ENCODE peak calls at places on chromosomes 12 and 14, in seven cellular contexts. Z is lung; W is upper lobe of left lung; D is CD4-positive, alpha-beta memory T cell; R is left ventricle myocardium inferior; A is mucosa of descending colon; F is vagina. O is an unnamed sample. For H3K4me1 and H3K36me3, the result is how much of the 10 kb centered on the place peaks cover.

GRCh38 chr14:86625637-86626036 is 1095.7 kb downstream of the FLRT2 start:
- DNase-seq in Z (no peak), W (no peak), D (no peak), R (no peak), A (no peak), F (no peak), O (no peak)

GRCh38 chr14:99258341-99258781 is 13.6 kb downstream of the BCL11B start:
- DNase-seq in Z (no peak), W (no peak), D (peak), R (no peak), A (no peak), F (no peak), O (no peak)

GRCh38 chr14:34781242-34781641 is 66.8 kb upstream of the CFL2 start:
- DNase-seq in Z (no peak), W (no peak), D (no peak), R (no peak), A (no peak), F (no peak), O (no peak)

GRCh38 chr14:77498120-77498979 is at the start of gene ISM2:
- DNase-seq in Z (no peak), W (peak), D (peak), R (peak), A (no peak), F (no peak), O (peak)

GRCh38 chr14:37625597-37626595 is 30.5 kb downstream of the TTC6 start:
- DNase-seq in Z (no peak), W (no peak), D (no peak), R (no peak), A (no peak), F (no peak), O (no peak)

GRCh38 chr12:124738636-124739467 is 124.8 kb downstream of the SCARB1 start:
- DNase-seq in Z (no peak), W (no peak), D (no peak), R (no peak), A (no peak), F (no peak), O (peak)

GRCh38 chr12:25800101-25800500 is 158.4 kb upstream of the RASSF8 start:
- DNase-seq in Z (no peak), W (no peak), D (no peak), R (no peak), A (no peak), F (no peak), O (peak)

GRCh38 chr14:62304172-62304571 is 542.0 kb downstream of the SNAPC1 start:
- DNase-seq in Z (no peak), W (no peak), D (no peak), R (no peak), A (no peak), F (no peak), O (no peak)

GRCh38 chr12:2346405-2346804 is 293.6 kb downstream of the CACNA1C start:
- DNase-seq in Z (no peak), W (no peak), D (no peak), R (no peak), A (no peak), F (no peak), O (no peak)

GRCh38 chr12:31962076-31962475 is 2.9 kb downstream of the RESF1 start:
- DNase-seq in Z (no peak), W (no peak), D (no peak), R (no peak), A (no peak), F (no peak), O (no peak)

GRCh38 chr12:113071427-113072112 is 15.0 kb downstream of the DTX1 start:
- DNase-seq in Z (no peak), W (peak), D (no peak), R (no peak), A (no peak), F (no peak), O (no peak)

GRCh38 chr12:3083949-3084348 is 6.8 kb downstream of the TSPAN9 start:
- DNase-seq in Z (no peak), W (no peak), D (no peak), R (no peak), A (no peak), F (no peak), O (no peak)

GRCh38 chr12:40117818-40118217 is 11.9 kb upstream of the SLC2A13 start:
- DNase-seq in Z (no peak), W (no peak), D (no peak), R (no peak), A (no peak), F (no peak), O (no peak)

GRCh38 chr14:59208224-59208814 is 19.9 kb downstream of the DAAM1 start:
- DNase-seq in Z (no peak), W (no peak), D (no peak), R (no peak), A (no peak), F (no peak), O (no peak)

GRCh38 chr12:28021704-28022103 is 49.2 kb upstream of the PTHLH start:
- DNase-seq in Z (no peak), W (no peak), D (no peak), R (no peak), A (no peak), F (no peak), O (no peak)

GRCh38 chr12:59056931-59057330 is 136.6 kb upstream of the LRIG3 start:
- DNase-seq in Z (no peak), W (no peak), D (no peak), R (no peak), A (no peak), F (no peak), O (no peak)

GRCh38 chr14:78010688-78011087 is 159.5 kb upstream of the NRXN3 start:
- DNase-seq in Z (peak), W (no peak), D (no peak), R (no peak), A (no peak), F (no peak), O (no peak)

GRCh38 chr12:123532021-123532420 is 1.5 kb downstream of the RILPL1 start:
- DNase-seq in Z (no peak), W (no peak), D (no peak), R (no peak), A (no peak), F (no peak), O (no peak)

GRCh38 chr14:68910540-68910939 is 68.6 kb downstream of the ACTN1 start:
- DNase-seq in Z (no peak), W (no peak), D (no peak), R (no peak), A (no peak), F (no peak), O (no peak)

GRCh38 chr14:94025720-94026119 is 420 bp upstream of the OTUB2 start:
- DNase-seq in Z (no peak), W (no peak), D (no peak), R (no peak), A (no peak), F (no peak), O (no peak)
- H3K4me1 ChIP-seq in Z (under half), W (under half), D (under half), R (under half), A (under half), F (under half), O (under half)

DNA sequence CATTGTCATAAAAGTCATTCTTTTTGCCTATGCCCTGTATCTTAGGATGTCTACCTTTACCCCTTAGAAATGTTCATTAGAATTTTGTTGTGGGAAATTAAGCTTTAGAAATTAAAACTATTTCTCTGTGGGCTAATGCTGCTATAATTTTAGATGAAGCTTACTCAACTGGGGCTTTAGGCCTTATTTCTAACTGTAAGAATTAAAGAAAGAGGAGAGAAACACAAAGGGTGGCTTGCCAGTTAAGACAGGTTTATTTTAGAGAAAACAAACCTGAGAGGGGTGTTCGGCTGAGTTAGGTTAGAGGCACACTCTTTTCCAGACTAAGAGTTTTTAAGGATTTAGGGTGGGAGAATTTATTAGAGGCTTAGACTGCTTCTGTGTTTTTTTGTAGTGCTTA is 6.4 kb downstream of the TRIP11 start:
- DNase-seq in Z (no peak), W (no peak), D (no peak), R (no peak), A (no peak), F (no peak), O (no peak)
- H3K4me3 ChIP-seq in Z (no peak), W (no peak), D (no peak), R (no peak), A (no peak), F (no peak), O (no peak)

GRCh38 chr12:131911851-131912525 is 17.1 kb upstream of the PUS1 start:
- DNase-seq in Z (no peak), W (peak), D (no peak), R (no peak), A (no peak), F (no peak), O (no peak)
- H3K36me3 ChIP-seq in Z (under half), W (half or more), D (under half), R (half or more), A (under half), F (half or more), O (under half)

DNA sequence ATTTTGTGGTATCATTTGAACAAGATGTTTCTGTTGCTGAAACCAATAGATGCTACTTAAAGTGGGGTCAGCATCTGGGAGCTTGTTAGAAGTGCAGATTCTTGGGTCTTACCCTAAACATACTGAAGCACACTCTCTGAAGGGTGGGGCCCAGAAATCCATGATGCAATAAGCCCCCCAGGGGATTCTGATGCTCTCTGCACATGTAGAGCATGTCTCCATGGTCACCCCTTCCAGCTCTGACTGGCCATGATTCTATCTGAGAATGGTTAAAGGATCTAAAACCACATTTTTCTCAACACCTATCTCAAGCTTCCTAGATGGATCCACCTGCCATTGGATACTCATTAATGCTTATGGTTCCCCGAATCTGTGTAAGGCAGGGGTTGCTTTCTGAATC is 20.4 kb downstream of the JDP2 start:
- DNase-seq in Z (no peak), W (no peak), D (no peak), R (no peak), A (no peak), F (no peak), O (no peak)
- H3K4me1 ChIP-seq in Z (under half), W (under half), D (under half), R (half or more), A (under half), F (half or more), O (under half)

DNA sequence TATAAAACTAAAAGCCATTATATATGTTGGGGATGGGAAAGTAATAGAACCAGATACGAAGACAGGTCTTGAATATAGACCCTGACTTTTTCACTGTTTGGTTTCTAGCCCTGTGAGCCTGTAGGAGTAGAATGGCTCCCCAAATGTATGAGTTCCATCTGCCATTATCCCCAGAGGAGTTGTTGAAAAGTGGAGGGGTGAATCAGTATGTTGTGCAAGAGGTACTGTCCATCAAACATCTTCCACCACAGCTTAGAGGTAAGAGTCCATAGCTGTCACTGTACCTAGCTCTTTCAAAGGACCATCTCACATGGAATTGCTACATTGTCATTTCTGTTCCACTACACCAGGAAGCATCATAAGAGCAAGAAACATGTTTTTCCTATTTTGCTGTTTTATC is 1.1 kb downstream of the NCAPD2 start:
- DNase-seq in Z (no peak), W (no peak), D (no peak), R (no peak), A (no peak), F (no peak), O (no peak)
- H3K4me3 ChIP-seq in Z (no peak), W (no peak), D (peak), R (peak), A (no peak), F (no peak), O (peak)

DNA sequence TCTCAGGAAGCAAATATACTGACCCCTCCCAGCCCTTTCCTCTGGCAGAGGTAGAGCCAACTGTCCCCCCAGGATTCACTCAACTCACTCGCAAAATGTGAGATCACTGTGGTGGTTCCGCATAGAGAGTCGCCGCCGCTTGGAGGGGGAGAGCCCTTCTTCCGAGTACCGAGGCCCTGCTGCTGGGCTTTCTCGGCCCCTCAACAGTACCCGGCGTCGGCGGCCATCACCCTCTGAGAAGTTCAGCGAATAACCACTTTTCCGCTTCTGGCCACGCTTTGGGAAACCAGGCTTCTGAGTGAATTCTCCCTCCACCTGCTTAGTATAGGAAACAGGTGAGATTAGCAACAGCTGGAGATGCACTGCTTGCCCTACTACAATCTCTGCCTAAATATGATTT is 31.1 kb downstream of the BAZ2A start:
- DNase-seq in Z (no peak), W (peak), D (no peak), R (no peak), A (no peak), F (no peak), O (no peak)
- H3K36me3 ChIP-seq in Z (under half), W (half or more), D (half or more), R (half or more), A (under half), F (half or more), O (half or more)

DNA sequence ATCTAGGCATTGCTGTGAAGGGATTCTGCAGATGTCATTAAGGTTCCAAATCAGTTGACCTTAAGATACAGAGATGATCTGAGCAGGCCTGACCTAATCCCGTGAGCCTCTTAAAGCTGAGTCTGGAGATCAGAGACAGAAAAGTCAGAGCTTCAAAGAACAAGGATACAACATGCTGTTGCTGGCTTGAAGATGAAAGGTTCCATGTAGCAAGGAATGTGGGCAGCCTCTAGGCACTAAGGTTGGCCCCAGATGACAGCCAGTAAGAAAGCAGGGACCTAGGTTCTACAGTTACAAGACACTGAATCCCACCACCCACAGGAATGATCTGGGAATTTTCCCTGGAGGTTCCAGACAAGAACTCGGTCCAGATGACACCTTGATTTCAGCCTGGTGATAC is 81.1 kb downstream of the MAP1LC3B2 start:
- DNase-seq in Z (no peak), W (no peak), D (no peak), R (no peak), A (no peak), F (no peak), O (no peak)
- H3K4me1 ChIP-seq in Z (under half), W (under half), D (under half), R (under half), A (under half), F (under half), O (under half)

O was measured in SJCRH30.